ENCODE peak calls at places on chromosome 18, in eight cellular contexts. U is aorta; R is cardiac fibroblast; H is pons; G is activated T-cell treated with anti-CD3 and anti-CD28 coated beads, Interleukin-2, amount 50 U/mL, for 48 hours; Z is astrocyte of the spinal cord; D is psoas muscle; C is omental fat pad. O is an unnamed sample.

GRCh38 chr18:12231040-12231882 is 22.9 kb upstream of the CIDEA start:
- DNase-seq in U (no peak), R (no peak), H (no peak), G (no peak), Z (no peak), D (no peak), C (no peak), O (no peak)

GRCh38 chr18:46718501-46719341 is 38.1 kb downstream of the ST8SIA5 start:
- DNase-seq in U (no peak), R (peak), H (no peak), G (no peak), Z (peak), D (no peak), C (no peak), O (no peak)

GRCh38 chr18:54181856-54182612 is 42.4 kb downstream of the MBD2 start:
- DNase-seq in U (no peak), R (peak), H (no peak), G (no peak), Z (peak), D (no peak), C (no peak), O (peak)

GRCh38 chr18:45562567-45563479 is 52.5 kb upstream of the SLC14A2 start:
- DNase-seq in U (peak), R (no peak), H (no peak), G (no peak), Z (no peak), D (peak), C (no peak), O (no peak)

GRCh38 chr18:80035997-80036396 is 1.8 kb downstream of the RBFA start:
- DNase-seq in U (no peak), R (no peak), H (no peak), G (no peak), Z (no peak), D (no peak), C (no peak), O (no peak)

GRCh38 chr18:79182047-79182713 is 113.0 kb downstream of the ATP9B start:
- DNase-seq in U (no peak), R (no peak), H (no peak), G (no peak), Z (no peak), D (no peak), C (no peak), O (no peak)

GRCh38 chr18:22813648-22814328 is 119.3 kb upstream of the RBBP8 start:
- DNase-seq in U (no peak), R (peak), H (peak), G (no peak), Z (peak), D (no peak), C (no peak), O (peak)

GRCh38 chr18:24837065-24837464 is 376.6 kb downstream of the HRH4 start:
- DNase-seq in U (no peak), R (no peak), H (no peak), G (no peak), Z (no peak), D (no peak), C (no peak), O (peak)

GRCh38 chr18:49071365-49071764 is 120.6 kb upstream of the SMAD7 start:
- DNase-seq in U (no peak), R (no peak), H (peak), G (no peak), Z (no peak), D (no peak), C (no peak), O (no peak)

GRCh38 chr18:24530630-24531111 is 70.2 kb downstream of the HRH4 start:
- DNase-seq in U (no peak), R (peak), H (no peak), G (peak), Z (peak), D (no peak), C (peak), O (peak)

GRCh38 chr18:8351173-8351572 is 258.1 kb upstream of the RAB12 start:
- DNase-seq in U (no peak), R (peak), H (no peak), G (no peak), Z (no peak), D (no peak), C (no peak), O (no peak)

GRCh38 chr18:23872701-23873550 is 141.6 kb upstream of the TTC39C start:
- DNase-seq in U (no peak), R (no peak), H (no peak), G (peak), Z (no peak), D (no peak), C (no peak), O (peak)

GRCh38 chr18:44564922-44565321 is 115.8 kb upstream of the SETBP1 start:
- DNase-seq in U (no peak), R (peak), H (no peak), G (no peak), Z (peak), D (no peak), C (no peak), O (peak)

GRCh38 chr18:2881490-2882195 is 34.8 kb downstream of the EMILIN2 start:
- DNase-seq in U (peak), R (peak), H (no peak), G (no peak), Z (peak), D (peak), C (no peak), O (no peak)

GRCh38 chr18:4454548-4455112 is 477 bp downstream of the DLGAP1 start:
- DNase-seq in U (peak), R (no peak), H (no peak), G (no peak), Z (no peak), D (no peak), C (no peak), O (no peak)

GRCh38 chr18:47254341-47254939 is 3.0 kb upstream of the SKOR2 start:
- DNase-seq in U (peak), R (peak), H (peak), G (peak), Z (peak), D (no peak), C (no peak), O (no peak)

O was measured in foreskin keratinocyte.